ENCODE peak calls at places on chromosomes 1 and 21, in seven cellular contexts. F, W, C, S, P, G and U are unnamed samples.

GRCh38 chr1:12495725-12496124 is 122.3 kb downstream of the DHRS3 start:
- DNase-seq in F (no peak), W (no peak), C (no peak), S (no peak), P (no peak), G (no peak), U (no peak)

GRCh38 chr1:162011337-162012012 is 12.2 kb downstream of the OLFML2B start:
- DNase-seq in F (no peak), W (peak; percentile 64), C (no peak), S (no peak), P (peak; percentile 34), G (no peak), U (no peak)

GRCh38 chr1:214071469-214071868 is 83.7 kb downstream of the PROX1 start:
- DNase-seq in F (no peak), W (no peak), C (no peak), S (no peak), P (no peak), G (no peak), U (no peak)

GRCh38 chr1:202656057-202656456 is 54.2 kb downstream of the SYT2 start:
- DNase-seq in F (peak; percentile 44), W (no peak), C (no peak), S (no peak), P (no peak), G (no peak), U (no peak)

GRCh38 chr21:43733529-43734071 is 14.7 kb downstream of the PDXK start:
- DNase-seq in F (no peak), W (no peak), C (no peak), S (no peak), P (no peak), G (no peak), U (no peak)

GRCh38 chr1:56494306-56494705 is 85.1 kb downstream of the PLPP3 start:
- DNase-seq in F (no peak), W (no peak), C (no peak), S (no peak), P (no peak), G (no peak), U (no peak)

GRCh38 chr1:10816233-10816632 is 19.8 kb upstream of the CASZ1 start:
- DNase-seq in F (no peak), W (no peak), C (no peak), S (no peak), P (no peak), G (no peak), U (no peak)

GRCh38 chr1:168631671-168632400 is 55.4 kb downstream of the XCL1 start:
- DNase-seq in F (no peak), W (no peak), C (no peak), S (no peak), P (no peak), G (no peak), U (no peak)

GRCh38 chr1:203182377-203182927 is 4.1 kb downstream of the CHI3L1 start:
- DNase-seq in F (no peak), W (no peak), C (no peak), S (no peak), P (no peak), G (no peak), U (no peak)

GRCh38 chr21:28104346-28104745 is 888.3 kb downstream of the LTN1 start:
- DNase-seq in F (no peak), W (no peak), C (no peak), S (no peak), P (no peak), G (no peak), U (no peak)

GRCh38 chr1:116026626-116027025 is 50.3 kb downstream of the SLC22A15 start:
- DNase-seq in F (no peak), W (no peak), C (no peak), S (no peak), P (no peak), G (no peak), U (no peak)

GRCh38 chr1:58899581-58900271 is 115.9 kb upstream of the JUN start:
- DNase-seq in F (no peak), W (no peak), C (no peak), S (no peak), P (no peak), G (no peak), U (no peak)

GRCh38 chr1:195714248-195714647 is 894.0 kb downstream of the KCNT2 start:
- DNase-seq in F (no peak), W (no peak), C (no peak), S (no peak), P (no peak), G (no peak), U (no peak)

GRCh38 chr1:94863919-94864318 is 43.8 kb downstream of the SLC44A3 start:
- DNase-seq in F (no peak), W (no peak), C (no peak), S (no peak), P (no peak), G (no peak), U (no peak)

GRCh38 chr1:40944326-40944725 is 35.2 kb upstream of the CTPS1 start:
- DNase-seq in F (no peak), W (no peak), C (no peak), S (no peak), P (no peak), G (no peak), U (no peak)

GRCh38 chr21:44258056-44258725 is 3.5 kb downstream of the DNMT3L start:
- DNase-seq in F (no peak), W (no peak), C (peak; percentile 59), S (no peak), P (no peak), G (no peak), U (no peak)

GRCh38 chr1:248924696-248925532 is 18.9 kb downstream of the PGBD2 start:
- DNase-seq in F (no peak), W (no peak), C (peak; percentile 74), S (peak; percentile 48), P (no peak), G (no peak), U (no peak)

GRCh38 chr1:243718893-243719292 is 131.2 kb downstream of the AKT3 start:
- DNase-seq in F (no peak), W (no peak), C (no peak), S (no peak), P (no peak), G (no peak), U (no peak)

GRCh38 chr1:29592731-29593130 is 356.4 kb downstream of the PTPRU start:
- DNase-seq in F (no peak), W (no peak), C (no peak), S (no peak), P (no peak), G (no peak), U (no peak)

DNA sequence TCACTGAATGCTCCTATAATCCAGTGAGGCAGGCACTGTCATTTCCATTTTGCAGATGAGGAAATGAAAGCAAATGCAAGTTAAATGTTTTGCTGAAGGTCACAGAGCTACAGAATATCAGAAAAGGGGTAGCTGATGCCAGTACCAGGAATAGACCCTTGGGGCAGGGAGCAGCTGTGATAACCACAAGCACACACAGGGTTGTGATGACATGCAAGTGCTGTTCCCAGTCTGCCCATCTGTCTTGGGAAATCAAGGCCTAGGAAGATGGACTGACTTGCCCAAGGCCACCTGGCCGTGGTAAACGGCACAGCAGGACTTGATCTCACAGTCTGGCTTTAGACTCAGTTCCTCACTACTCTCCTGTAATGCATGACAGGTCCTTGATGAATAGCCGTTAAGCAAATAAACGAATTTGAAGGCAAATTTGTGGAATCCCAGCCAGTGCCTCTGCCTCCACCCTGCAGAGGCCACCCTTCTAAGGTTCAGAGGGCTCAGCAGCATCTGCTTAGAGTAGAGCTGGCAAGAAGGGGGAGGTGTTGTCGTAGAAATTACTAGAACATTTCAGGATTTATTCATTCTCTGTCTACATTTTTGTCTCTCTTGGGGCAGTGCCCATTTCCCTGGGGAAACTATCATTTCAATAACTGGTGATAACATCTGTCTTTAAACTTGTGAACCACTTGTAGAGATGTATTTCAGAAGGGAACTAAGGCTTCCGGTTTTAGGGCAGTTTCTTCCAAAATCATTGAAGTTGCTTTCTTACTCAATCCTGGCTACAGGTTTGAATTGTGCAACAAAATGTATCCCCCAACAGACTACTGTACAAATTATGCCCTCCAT is 53.2 kb upstream of the MRPS6 start:
- DNase-seq in F (no peak), W (no peak), C (no peak), S (no peak), P (no peak), G (no peak), U (no peak)
- TF ChIP-seq CTCF in F (no peak), W (no peak), C (no peak), S (no peak), P (no peak), G (no peak), U (no peak)

DNA sequence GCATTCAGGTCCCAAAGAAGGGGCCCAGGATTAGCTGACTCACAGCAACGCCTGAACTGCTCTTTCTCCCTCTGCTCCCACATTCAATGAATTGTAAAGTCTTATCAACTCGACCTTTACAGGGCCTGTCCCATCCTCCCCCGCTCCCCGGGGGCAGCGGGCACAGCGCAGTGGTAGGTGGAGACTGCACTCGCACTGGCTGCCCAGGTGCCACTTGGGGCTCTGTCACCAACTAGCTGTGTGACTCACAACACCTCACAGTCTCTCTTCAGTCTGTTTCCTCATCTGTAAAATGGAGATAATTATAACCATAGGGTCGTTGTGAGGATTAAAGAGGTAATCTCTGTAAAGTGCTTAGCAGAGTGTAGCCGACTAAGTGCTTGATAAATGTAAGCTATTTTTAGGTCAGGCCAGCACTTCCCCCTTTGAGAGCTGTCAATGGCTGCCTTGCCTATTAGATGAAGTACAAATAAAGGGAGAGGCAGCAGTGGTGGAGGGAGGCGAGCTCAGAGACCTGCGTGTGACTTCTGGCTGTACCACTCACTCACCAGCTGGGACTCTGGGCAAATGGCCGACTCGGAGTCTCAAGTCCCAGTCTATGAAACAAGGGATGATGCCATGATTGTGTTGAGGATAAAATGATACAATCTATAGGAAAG is 681 bp upstream of the MYBPHL start:
- DNase-seq in F (no peak), W (peak; percentile 68), C (no peak), S (no peak), P (peak; percentile 52), G (no peak), U (peak; percentile 46)
- TF ChIP-seq CTCF in F (no peak), W (no peak), C (no peak), S (no peak), P (no peak), G (no peak), U (no peak)

DNA sequence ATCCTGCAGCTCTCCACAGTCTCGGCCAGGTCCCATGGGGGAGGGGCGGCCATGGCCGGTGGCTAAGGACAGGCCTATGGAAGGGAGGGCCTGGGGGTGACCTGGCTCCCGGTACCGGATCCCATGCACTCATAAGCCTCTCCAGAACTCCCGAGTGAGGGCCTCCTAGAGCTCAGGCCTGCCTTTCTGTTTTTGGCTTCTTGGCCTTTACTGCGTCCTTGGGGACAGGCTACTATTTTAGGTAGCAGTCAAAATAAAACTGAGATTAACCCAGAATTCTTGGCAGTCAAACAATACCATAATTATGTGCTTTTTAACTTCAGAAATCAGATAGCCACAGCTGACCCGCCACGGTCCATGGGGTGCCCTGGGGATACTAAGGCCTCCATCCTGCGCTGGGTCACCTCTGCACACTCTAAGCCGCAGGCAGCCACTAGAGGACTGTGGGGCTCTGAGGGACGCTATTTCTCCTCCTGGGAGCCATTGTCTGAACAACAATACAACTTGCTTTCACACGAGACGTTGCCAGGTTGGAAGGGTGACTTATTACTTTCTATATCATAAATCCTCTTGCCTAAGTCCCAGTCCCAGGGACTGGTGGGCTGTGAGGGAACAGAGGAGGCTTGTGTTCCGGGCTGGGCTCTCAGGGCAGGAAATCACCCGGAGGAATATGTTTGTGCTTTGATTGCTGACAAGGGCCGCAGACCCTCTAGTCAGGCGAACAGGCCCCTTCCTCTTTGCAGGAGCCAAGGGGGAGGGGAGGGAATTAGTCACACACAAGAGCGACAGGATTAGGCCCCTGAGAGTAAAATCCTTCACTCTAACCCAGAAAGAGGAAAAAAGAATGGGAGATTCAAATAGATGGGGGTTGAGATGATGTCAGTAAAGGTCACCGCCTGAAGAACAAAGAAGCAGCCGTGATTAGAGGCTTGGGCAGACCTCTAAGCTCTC is 40.7 kb upstream of the BCAR3 start:
- DNase-seq in F (peak; percentile 67), W (no peak), C (no peak), S (no peak), P (peak; percentile 76), G (no peak), U (no peak)
- TF ChIP-seq CTCF in F (no peak), W (no peak), C (no peak), S (no peak), P (peak; percentile 58), G (peak; percentile 20), U (no peak)

GRCh38 chr21:41610042-41610839 is 102.3 kb upstream of the TMPRSS2 start:
- DNase-seq in F (peak; percentile 69), W (peak; percentile 77), C (no peak), S (no peak), P (peak; percentile 32), G (peak; percentile 38), U (no peak)
- TF ChIP-seq CTCF in F (peak; percentile 76), W (peak; percentile 85), C (peak; percentile 26), S (no peak), P (peak; percentile 77), G (peak; percentile 84), U (peak; percentile 30)